ENCODE peak calls at places on chromosomes 12 and 14, in eight cellular contexts. I, Y, K, F, E, H, Q and N are unnamed samples. For H3K4me1, the result is how much of the 10 kb centered on the place peaks cover.

GRCh38 chr12:115771065-115771464 is 506.4 kb downstream of the MED13L start:
- DNase-seq in K (no peak), Q (no peak), E (no peak), Y (peak), H (peak), F (no peak), I (no peak), N (peak)

GRCh38 chr12:8742501-8742900 is 44.7 kb downstream of the RIMKLB start:
- DNase-seq in K (no peak), H (no peak), I (no peak), E (no peak), Y (no peak), Q (no peak), F (no peak), N (no peak)

GRCh38 chr12:132580701-132581292 is 29.6 kb downstream of the LRCOL1 start:
- DNase-seq in I (no peak), Q (no peak), F (no peak), Y (no peak), K (no peak), H (no peak), E (no peak), N (no peak)

GRCh38 chr12:8996682-8997405 is 7.5 kb downstream of the KLRG1 start:
- DNase-seq in E (no peak), Y (no peak), K (no peak), F (no peak), Q (peak), H (no peak), I (no peak), N (peak)

GRCh38 chr14:95713596-95714371 is at the start of gene TCL1A:
- DNase-seq in I (no peak), K (no peak), H (peak), Q (no peak), E (no peak), Y (no peak), F (no peak), N (no peak)

GRCh38 chr12:30967026-30967425 is 40.5 kb downstream of the TSPAN11 start:
- DNase-seq in I (no peak), F (peak), Q (no peak), E (no peak), H (no peak), Y (no peak), K (no peak), N (no peak)

GRCh38 chr12:49342066-49342913 is 4.4 kb upstream of the DNAJC22 start:
- DNase-seq in F (peak), E (peak), Q (peak), K (peak), H (peak), I (peak), Y (peak), N (peak)

GRCh38 chr14:25049559-25050493 is at the start of gene STXBP6:
- DNase-seq in E (no peak), K (peak), Y (peak), F (peak), I (peak), H (no peak), Q (peak), N (peak)

GRCh38 chr12:72264548-72265175 is 7.5 kb upstream of the TRHDE start:
- DNase-seq in Q (peak), K (no peak), F (no peak), Y (peak), E (no peak), H (peak), I (no peak), N (no peak)

GRCh38 chr12:95942106-95942531 is 295 bp downstream of the CCDC38 start:
- DNase-seq in Y (no peak), Q (no peak), K (no peak), I (no peak), E (no peak), F (no peak), H (peak), N (no peak)

GRCh38 chr14:103444837-103445524 is 59.8 kb downstream of the MARK3 start:
- DNase-seq in F (no peak), Y (no peak), I (no peak), Q (no peak), H (no peak), E (no peak), K (no peak), N (no peak)

GRCh38 chr14:77126074-77126325 is 15.6 kb downstream of the ZDHHC22 start:
- DNase-seq in H (no peak), F (no peak), K (no peak), Q (no peak), E (no peak), Y (no peak), I (no peak), N (no peak)

GRCh38 chr14:77126461-77126990 is 15.1 kb downstream of the ZDHHC22 start:
- DNase-seq in Y (no peak), E (no peak), K (no peak), H (no peak), F (no peak), I (no peak), Q (no peak), N (peak)

GRCh38 chr14:77123381-77124344 is 17.9 kb downstream of the ZDHHC22 start:
- DNase-seq in F (peak), H (peak), Q (no peak), Y (no peak), K (peak), E (no peak), I (no peak), N (peak)

GRCh38 chr14:77124345-77125274 is 17.0 kb downstream of the ZDHHC22 start:
- DNase-seq in Y (peak), E (no peak), Q (peak), H (no peak), F (peak), I (no peak), K (no peak), N (peak)

GRCh38 chr14:77125275-77126073 is 16.1 kb downstream of the ZDHHC22 start:
- DNase-seq in H (no peak), K (no peak), E (no peak), Y (no peak), Q (no peak), I (no peak), F (no peak), N (peak)
- H3K4me1 ChIP-seq in H (under half), K (under half), E (under half), Y (under half), Q (under half), I (under half), F (under half), N (under half)

DNA sequence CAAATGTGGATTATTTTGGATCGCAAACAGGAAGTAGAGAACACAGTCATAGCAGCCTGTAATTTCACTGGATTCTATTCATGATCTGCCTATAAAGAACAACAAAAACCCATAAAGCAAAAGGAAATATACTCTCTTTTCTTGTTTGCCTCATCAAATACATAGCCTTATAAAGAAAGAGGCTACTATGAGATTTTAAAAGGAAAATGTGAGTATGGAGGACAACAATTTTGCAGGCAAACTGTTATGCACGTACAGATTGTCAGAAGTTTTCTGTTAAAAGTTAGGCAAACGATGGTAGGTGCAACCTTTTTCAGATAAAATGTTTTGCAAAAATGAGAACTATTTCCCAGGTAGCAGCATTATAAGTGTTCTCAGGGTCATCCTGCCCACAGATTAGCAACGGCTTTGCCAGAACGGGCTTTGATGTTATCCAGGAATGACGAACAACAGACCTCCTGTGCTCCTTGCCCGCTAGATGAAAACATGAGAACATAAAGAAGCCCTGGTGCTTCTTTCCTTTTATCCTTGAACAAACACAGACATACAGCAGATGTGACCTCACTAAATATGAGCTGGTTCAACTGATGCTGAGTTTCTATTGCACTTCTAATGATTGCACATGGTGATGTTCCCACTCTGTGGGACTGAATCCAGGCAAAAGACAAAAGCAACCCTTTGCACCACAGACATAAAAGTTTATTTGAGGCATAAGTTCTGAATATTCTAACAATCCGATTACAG is 88.1 kb downstream of the ITPR2 start:
- DNase-seq in K (no peak), Q (no peak), Y (peak), E (no peak), I (peak), H (no peak), F (no peak), N (no peak)
- H3K4me1 ChIP-seq in K (under half), Q (half or more), Y (under half), E (under half), I (under half), H (half or more), F (under half), N (under half)

DNA sequence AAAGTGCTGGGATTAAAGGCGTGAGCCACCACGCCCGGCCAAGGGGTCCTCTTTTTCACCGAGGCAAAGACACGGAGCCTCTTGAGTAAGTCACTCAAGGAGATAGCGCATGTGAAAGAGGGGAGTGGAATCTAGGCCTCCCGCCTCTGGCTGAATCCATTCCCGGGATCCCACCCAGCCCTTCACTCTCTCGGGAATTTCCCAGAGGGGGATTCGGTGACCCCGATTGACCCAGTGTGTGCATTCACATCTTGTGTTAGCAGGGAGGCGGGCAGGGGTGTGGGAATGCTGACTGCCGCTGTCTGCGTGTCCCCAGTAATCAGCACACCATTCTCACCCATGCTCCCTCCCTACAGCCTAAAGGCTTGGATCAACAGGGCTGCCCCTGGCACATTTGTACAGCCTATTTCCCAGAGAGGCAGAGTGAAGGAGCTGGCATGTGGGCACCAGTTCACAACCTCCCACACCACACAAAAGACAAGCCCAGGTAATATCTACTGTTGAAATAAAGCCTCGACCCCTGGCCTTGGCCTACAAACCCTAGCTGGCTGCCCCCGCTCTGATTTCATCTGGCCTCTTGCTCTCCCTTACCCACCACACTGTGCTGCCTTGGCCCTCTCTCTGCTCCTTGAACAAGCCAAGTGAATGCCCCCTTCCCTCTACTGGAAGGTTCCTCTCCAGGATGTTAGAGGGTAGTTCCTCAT is 1.3 kb upstream of the LTBP2 start:
- DNase-seq in F (peak), Q (no peak), E (no peak), H (no peak), Y (no peak), K (no peak), I (no peak), N (no peak)
- H3K4me1 ChIP-seq in F (under half), Q (half or more), E (half or more), H (under half), Y (under half), K (under half), I (under half), N (under half)

GRCh38 chr12:75850751-75851462 is 180.7 kb downstream of the PHLDA1 start:
- DNase-seq in E (no peak), F (no peak), Q (no peak), I (no peak), Y (no peak), K (no peak), H (no peak), N (no peak)
- H3K4me1 ChIP-seq in E (under half), F (under half), Q (under half), I (under half), Y (under half), K (under half), H (under half), N (under half)

DNA sequence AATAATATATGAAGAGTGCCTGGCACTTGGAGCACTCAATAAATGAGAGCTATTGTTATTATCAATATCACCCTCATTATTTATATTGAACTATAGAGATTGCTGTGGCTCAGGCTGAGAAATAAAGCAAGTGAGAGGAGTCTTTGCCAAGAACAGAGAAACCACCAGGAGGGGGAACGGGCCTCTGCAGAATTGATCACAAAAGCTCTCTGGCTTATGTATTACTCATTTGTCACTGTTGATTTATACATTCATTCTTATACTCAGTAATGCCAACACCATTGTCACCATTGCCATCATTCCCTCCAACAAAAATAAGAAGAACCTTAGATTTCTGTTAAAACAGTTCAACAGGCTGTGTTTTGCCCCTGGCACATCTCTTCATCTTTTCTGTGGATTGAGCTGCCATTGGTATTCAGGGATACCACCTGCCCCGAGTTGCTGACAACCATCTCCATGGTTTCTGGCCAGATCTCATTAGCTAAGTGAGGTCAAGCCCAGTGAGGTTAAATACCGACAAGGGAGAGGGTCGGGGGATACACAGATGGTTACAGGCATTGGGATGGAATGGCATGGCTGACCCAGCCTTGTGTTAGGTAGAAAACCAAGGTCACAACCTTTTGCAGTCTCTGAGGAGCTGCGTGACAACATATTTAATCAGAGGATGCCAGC is 21.8 kb upstream of the PCNX1 start:
- DNase-seq in K (no peak), Y (no peak), I (no peak), F (no peak), E (no peak), Q (no peak), H (peak), N (no peak)
- H3K4me1 ChIP-seq in K (under half), Y (under half), I (under half), F (under half), E (under half), Q (under half), H (under half), N (under half)